ENCODE peak calls at places on chromosomes 16 and 17, in seven cellular contexts. U, O, X, Y, S, Q and C are unnamed samples.

GRCh38 chr16:54985156-54985555 is 54.5 kb downstream of the IRX5 start:
- DNase-seq in X (no peak), Q (no peak), Y (no peak), O (no peak), U (no peak), S (no peak), C (no peak)

GRCh38 chr17:57143341-57143740 is 58.3 kb downstream of the AKAP1 start:
- DNase-seq in O (no peak), Y (no peak), U (no peak), S (no peak), X (no peak), Q (no peak), C (no peak)

GRCh38 chr17:72985882-72986720 is 106.4 kb downstream of the SLC39A11 start:
- DNase-seq in Q (no peak), S (peak; percentile 87), U (peak; percentile 89), X (peak; percentile 85), O (peak; percentile 18), Y (peak; percentile 60), C (peak; percentile 82)

GRCh38 chr16:23847938-23848337 is 12.2 kb downstream of the PRKCB start:
- DNase-seq in U (no peak), O (peak; percentile 20), Y (peak; percentile 55), S (no peak), X (no peak), Q (no peak), C (peak; percentile 17)

GRCh38 chr17:8849311-8850041 is 18.0 kb downstream of the PIK3R6 start:
- DNase-seq in O (no peak), U (no peak), S (no peak), Y (no peak), X (no peak), Q (no peak), C (no peak)

GRCh38 chr16:29809031-29809747 is 2.8 kb upstream of the PRRT2 start:
- DNase-seq in S (no peak), Q (no peak), X (peak; percentile 12), Y (peak; percentile 9), O (no peak), U (no peak), C (no peak)

GRCh38 chr16:10992797-10993196 is 48.4 kb downstream of the CLEC16A start:
- DNase-seq in O (no peak), Y (no peak), U (no peak), X (peak; percentile 91), Q (peak; percentile 56), S (no peak), C (peak; percentile 58)

GRCh38 chr17:7237761-7238417 is 1.4 kb downstream of the PHF23 start:
- DNase-seq in O (peak; percentile 68), Q (no peak), X (peak; percentile 76), Y (peak; percentile 86), U (peak; percentile 38), S (peak; percentile 82), C (peak; percentile 80)

GRCh38 chr16:72990003-72990521 is 57.9 kb downstream of the ZFHX3 start:
- DNase-seq in Q (peak; percentile 51), O (no peak), S (no peak), Y (no peak), X (peak; percentile 86), U (peak; percentile 42), C (peak; percentile 23)

GRCh38 chr16:21264226-21265036 is 13.7 kb downstream of the CRYM start:
- DNase-seq in U (no peak), O (no peak), X (no peak), Y (no peak), Q (no peak), S (peak; percentile 49), C (no peak)

GRCh38 chr16:85469929-85470590 is 143.1 kb upstream of the GSE1 start:
- DNase-seq in U (no peak), Q (no peak), S (no peak), O (no peak), Y (no peak), X (no peak), C (no peak)

GRCh38 chr16:16045879-16046278 is 96.5 kb downstream of the ABCC1 start:
- DNase-seq in Y (peak; percentile 4), X (no peak), O (no peak), S (no peak), Q (no peak), U (peak; percentile 30), C (no peak)

GRCh38 chr16:85291302-85292148 is 179.3 kb upstream of the CIBAR2 start:
- DNase-seq in X (no peak), U (no peak), S (no peak), O (no peak), Y (no peak), Q (no peak), C (no peak)